ENCODE peak calls at places on chromosome 17, in five cellular contexts. F is right cardiac atrium, G is gastrocnemius medialis, J is HL-60, I is body of pancreas. Q is an unnamed sample.

GRCh38 chr17:81253358-81254131 is 14.4 kb downstream of the NDUFAF8 start:
- DNase-seq in F (peak; percentile 65), G (peak; percentile 28), J (no peak), I (peak; percentile 40), Q (peak; percentile 57)

GRCh38 chr17:39618252-39618913 is 8.4 kb upstream of the PPP1R1B start:
- DNase-seq in F (no peak), G (no peak), J (no peak), I (no peak), Q (no peak)

GRCh38 chr17:12522336-12522735 is 143.4 kb upstream of the MYOCD start:
- DNase-seq in F (no peak), G (no peak), J (no peak), I (no peak), Q (no peak)

GRCh38 chr17:82031303-82031884 is at the start of gene RAC3:
- DNase-seq in F (no peak), G (no peak), J (no peak), I (no peak), Q (no peak)

GRCh38 chr17:82199496-82199895 is 13.1 kb downstream of the CCDC57 start:
- DNase-seq in F (peak; percentile 16), G (no peak), J (no peak), I (no peak), Q (no peak)

GRCh38 chr17:7780736-7781135 is 53.3 kb upstream of the KDM6B start:
- DNase-seq in F (no peak), G (no peak), J (no peak), I (no peak), Q (no peak)

GRCh38 chr17:5595831-5596230 is 11.5 kb upstream of the NLRP1 start:
- DNase-seq in F (no peak), G (no peak), J (no peak), I (no peak), Q (no peak)

GRCh38 chr17:61167050-61167449 is 232.6 kb upstream of the TBX2 start:
- DNase-seq in F (no peak), G (no peak), J (no peak), I (no peak), Q (no peak)

GRCh38 chr17:62628845-62629555 is 1.5 kb downstream of the MRC2 start:
- DNase-seq in F (peak; percentile 81), G (no peak), J (no peak), I (no peak), Q (no peak)

GRCh38 chr17:17188586-17188985 is 17.5 kb downstream of the PLD6 start:
- DNase-seq in F (no peak), G (no peak), J (no peak), I (no peak), Q (no peak)

GRCh38 chr17:17191961-17192381 is 14.2 kb downstream of the PLD6 start:
- DNase-seq in F (no peak), G (no peak), J (no peak), I (no peak), Q (no peak)

GRCh38 chr17:17189559-17189958 is 16.6 kb downstream of the PLD6 start:
- DNase-seq in F (peak; percentile 7), G (no peak), J (no peak), I (no peak), Q (no peak)

GRCh38 chr17:17191346-17191792 is 14.8 kb downstream of the PLD6 start:
- DNase-seq in F (peak; percentile 74), G (peak; percentile 77), J (no peak), I (no peak), Q (no peak)

DNA sequence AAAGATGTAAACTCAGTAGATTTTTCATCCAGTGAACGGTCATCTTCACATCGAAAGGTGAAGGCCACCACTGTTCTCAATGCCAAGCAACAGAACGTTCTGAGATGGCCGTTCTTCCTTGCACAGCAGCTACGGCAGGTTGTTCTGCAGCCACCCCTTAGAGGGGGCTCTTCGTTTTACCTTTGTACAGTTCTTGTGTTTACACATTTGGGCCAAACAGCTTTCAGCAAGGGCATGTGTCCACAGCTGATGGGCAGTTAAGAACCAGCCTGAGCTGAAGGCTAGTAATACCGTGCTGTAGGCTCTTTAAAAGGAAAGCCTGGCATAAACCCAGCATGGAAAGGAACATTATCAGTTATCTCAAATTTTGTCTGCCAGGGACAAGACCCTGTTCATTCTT is 15.9 kb downstream of the PLD6 start:
- DNase-seq in F (peak; percentile 20), G (no peak), J (no peak), I (no peak), Q (no peak)
- H3K27ac ChIP-seq in F (no peak overlapping the region), G (peak overlapping the region; percentile 91), J (no peak overlapping the region), I (no peak overlapping the region), Q (peak overlapping the region; percentile 27)

GRCh38 chr17:31548709-31549108 is 157.2 kb downstream of the RAB11FIP4 start:
- DNase-seq in F (no peak), G (no peak), J (no peak), I (no peak), Q (no peak)
- H3K27ac ChIP-seq in F (peak overlapping the region; percentile 91), G (peak overlapping the region; percentile 86), J (peak overlapping the region; percentile 92), I (no peak overlapping the region), Q (peak overlapping the region; percentile 91)

GRCh38 chr17:2198917-2199316 is 104.7 kb downstream of the SMG6 start:
- DNase-seq in F (no peak), G (no peak), J (no peak), I (no peak), Q (no peak)
- H3K27ac ChIP-seq in F (no peak overlapping the region), G (no peak overlapping the region), J (no peak overlapping the region), I (no peak overlapping the region), Q (no peak overlapping the region)

GRCh38 chr17:57838857-57839570 is 10.8 kb downstream of the MRPS23 start:
- DNase-seq in F (no peak), G (no peak), J (no peak), I (no peak), Q (no peak)

GRCh38 chr17:57839571-57839923 is 10.3 kb downstream of the MRPS23 start:
- DNase-seq in F (no peak), G (no peak), J (no peak), I (no peak), Q (peak; percentile 42)

GRCh38 chr17:57835333-57835900 is 14.4 kb downstream of the MRPS23 start:
- DNase-seq in F (no peak), G (no peak), J (no peak), I (no peak), Q (no peak)

GRCh38 chr17:57842280-57842679 is 7.6 kb downstream of the MRPS23 start:
- DNase-seq in F (no peak), G (no peak), J (no peak), I (no peak), Q (no peak)

GRCh38 chr17:57838453-57838852 is 11.4 kb downstream of the MRPS23 start:
- DNase-seq in F (no peak), G (no peak), J (no peak), I (no peak), Q (no peak)
- H3K27ac ChIP-seq in F (peak overlapping the region; percentile 58), G (peak overlapping the region; percentile 88), J (no peak overlapping the region), I (peak overlapping the region; percentile 51), Q (peak overlapping the region; percentile 59)

GRCh38 chr17:38427160-38427949 is 909 bp upstream of the ARHGAP23 start:
- DNase-seq in F (no peak), G (no peak), J (no peak), I (no peak), Q (no peak)
- H3K27ac ChIP-seq in F (peak overlapping the region; percentile 90), G (peak overlapping the region; percentile 89), J (peak overlapping the region; percentile 76), I (no peak overlapping the region), Q (peak overlapping the region; percentile 94)